ENCODE peak calls at places on chromosome 9, in six cellular contexts. F is COR-L47, E is RWPE1, R is NCI-H1092, Z is ureter, G is cardiac septum. V is an unnamed sample.

GRCh38 chr9:122020398-122020797 is 72.7 kb downstream of the TTLL11 start:
- DNase-seq in F (no peak), E (no peak), R (no peak), Z (no peak), G (no peak), V (no peak)

GRCh38 chr9:103941104-103941503 is 153.0 kb upstream of the SMC2 start:
- DNase-seq in F (no peak), E (no peak), R (no peak), Z (no peak), G (no peak), V (no peak)

GRCh38 chr9:20477940-20478620 is 144.2 kb downstream of the MLLT3 start:
- DNase-seq in F (no peak), E (peak), R (no peak), Z (no peak), G (no peak), V (no peak)

GRCh38 chr9:37602817-37603216 is 10.4 kb upstream of the TOMM5 start:
- DNase-seq in F (no peak), E (peak), R (no peak), Z (peak), G (no peak), V (no peak)

GRCh38 chr9:137143459-137143858 is 4.5 kb downstream of the GRIN1 start:
- DNase-seq in F (no peak), E (no peak), R (no peak), Z (no peak), G (no peak), V (no peak)

GRCh38 chr9:104775961-104776360 is 12.0 kb downstream of the NIPSNAP3B start:
- DNase-seq in F (no peak), E (no peak), R (no peak), Z (no peak), G (no peak), V (no peak)

GRCh38 chr9:107868166-107868565 is 378.6 kb upstream of the KLF4 start:
- DNase-seq in F (no peak), E (no peak), R (no peak), Z (no peak), G (no peak), V (no peak)

GRCh38 chr9:20552874-20553624 is 69.2 kb downstream of the MLLT3 start:
- DNase-seq in F (no peak), E (no peak), R (no peak), Z (no peak), G (no peak), V (no peak)

GRCh38 chr9:12933957-12934356 is 159.1 kb downstream of the LURAP1L start:
- DNase-seq in F (no peak), E (peak), R (no peak), Z (no peak), G (no peak), V (no peak)

V was measured in mesenteric fat pad.